ENCODE peak calls at places on chromosomes 1 and 21, in seven cellular contexts. H is lung, A is NCI-H1092 treated with DMSO at 0.1 percent for 48 hours, V is AG04450, W is prostate gland, P is T-helper 17 cell, Z is thyroid gland. Y is an unnamed sample.
A peak's percentile ranks its signal among the peaks of the same experiment; 100 is the strongest.

GRCh38 chr21:45542667-45543370 is 579 bp upstream of the SLC19A1 start:
- DNase-seq in H (no peak), A (no peak), V (no peak), W (no peak), P (no peak), Z (no peak), Y (no peak)

GRCh38 chr1:182756423-182756822 is 33.1 kb upstream of the NPL start:
- DNase-seq in H (no peak), A (no peak), V (no peak), W (no peak), P (no peak), Z (no peak), Y (peak; percentile 37)

GRCh38 chr1:33819913-33820311 is 44.0 kb upstream of the HMGB4 start:
- DNase-seq in H (peak; percentile 4), A (no peak), V (no peak), W (no peak), P (no peak), Z (no peak), Y (no peak)

GRCh38 chr1:80202118-80202517 is 1195.6 kb upstream of the ADGRL4 start:
- DNase-seq in H (no peak), A (no peak), V (no peak), W (no peak), P (no peak), Z (no peak), Y (no peak)

GRCh38 chr1:74717626-74718025 is 15.2 kb downstream of the CRYZ start:
- DNase-seq in H (no peak), A (no peak), V (no peak), W (no peak), P (no peak), Z (no peak), Y (no peak)

GRCh38 chr1:89487972-89488371 is 36.7 kb upstream of the LRRC8B start:
- DNase-seq in H (no peak), A (no peak), V (no peak), W (no peak), P (no peak), Z (no peak), Y (no peak)

GRCh38 chr1:225880210-225880584 is 2.0 kb downstream of the TMEM63A start:
- DNase-seq in H (no peak), A (peak; percentile 12), V (no peak), W (peak; percentile 44), P (no peak), Z (peak; percentile 20), Y (no peak)

GRCh38 chr1:234645474-234645953 is 35.5 kb upstream of the IRF2BP2 start:
- DNase-seq in H (no peak), A (no peak), V (no peak), W (no peak), P (no peak), Z (no peak), Y (no peak)

GRCh38 chr1:30365596-30365995 is 357.8 kb downstream of the MATN1 start:
- DNase-seq in H (no peak), A (no peak), V (no peak), W (no peak), P (no peak), Z (no peak), Y (no peak)

GRCh38 chr1:3611170-3612019 is at the start of gene MEGF6:
- DNase-seq in H (peak; percentile 84), A (peak; percentile 17), V (no peak), W (peak; percentile 51), P (peak; percentile 55), Z (peak; percentile 53), Y (no peak)

GRCh38 chr1:191993549-191993948 is 164.7 kb upstream of the RGS18 start:
- DNase-seq in H (no peak), A (no peak), V (peak; percentile 15), W (no peak), P (no peak), Z (no peak), Y (peak; percentile 18)

GRCh38 chr1:199780091-199780490 is 247.4 kb upstream of the NR5A2 start:
- DNase-seq in H (no peak), A (no peak), V (no peak), W (no peak), P (no peak), Z (no peak), Y (no peak)

GRCh38 chr1:32538887-32539583 is at the start of gene ZBTB8A:
- DNase-seq in H (peak; percentile 47), A (peak; percentile 87), V (no peak), W (peak; percentile 23), P (no peak), Z (peak; percentile 64), Y (peak; percentile 19)

GRCh38 chr1:29500651-29501050 is 264.3 kb downstream of the PTPRU start:
- DNase-seq in H (no peak), A (no peak), V (no peak), W (no peak), P (no peak), Z (no peak), Y (no peak)

GRCh38 chr1:84973493-84974334 is 23.2 kb downstream of the MCOLN2 start:
- DNase-seq in H (no peak), A (no peak), V (no peak), W (no peak), P (no peak), Z (no peak), Y (no peak)

GRCh38 chr1:15322648-15323350 is 75.8 kb downstream of the FHAD1 start:
- DNase-seq in H (no peak), A (no peak), V (no peak), W (no peak), P (no peak), Z (no peak), Y (peak; percentile 73)

GRCh38 chr1:88883156-88883555 is 8.2 kb downstream of the GTF2B start:
- DNase-seq in H (no peak), A (no peak), V (no peak), W (no peak), P (no peak), Z (no peak), Y (no peak)

GRCh38 chr1:31413405-31414005 is 492 bp downstream of the SERINC2 start:
- DNase-seq in H (peak; percentile 80), A (peak; percentile 27), V (no peak), W (peak; percentile 80), P (no peak), Z (peak; percentile 89), Y (no peak)

GRCh38 chr1:57017717-57018116 is 51.9 kb upstream of the C8B start:
- DNase-seq in H (no peak), A (no peak), V (no peak), W (no peak), P (no peak), Z (no peak), Y (no peak)

GRCh38 chr1:85262985-85263384 is 3.5 kb upstream of the C1orf52 start:
- DNase-seq in H (no peak), A (no peak), V (no peak), W (no peak), P (no peak), Z (no peak), Y (no peak)

GRCh38 chr1:101241485-101242225 is 4.8 kb downstream of the S1PR1 start:
- DNase-seq in H (no peak), A (no peak), V (no peak), W (no peak), P (no peak), Z (no peak), Y (no peak)

GRCh38 chr1:228079013-228079412 is 3.5 kb upstream of the ARF1 start:
- DNase-seq in H (no peak), A (no peak), V (no peak), W (no peak), P (no peak), Z (no peak), Y (no peak)

GRCh38 chr1:975896-976683 is 5.8 kb downstream of the PERM1 start:
- DNase-seq in H (no peak), A (peak; percentile 28), V (no peak), W (peak; percentile 79), P (peak; percentile 49), Z (peak; percentile 73), Y (peak; percentile 45)